ENCODE peak calls at places on chromosomes 16 and 17, in ten cellular contexts. D is hepatic stellate cell; L is stomach; E is uterus; A is naive thymus-derived CD8-positive, alpha-beta T cell; O is astrocyte of the spinal cord; V is NCI-H460; M is progenitor cell of endocrine pancreas; F is right cardiac atrium; P is fibroblast of mammary gland. S is an unnamed sample.
A peak's percentile ranks its signal among the peaks of the same experiment; 100 is the strongest.

GRCh38 chr17:14553847-14554246 is 253.0 kb downstream of the HS3ST3B1 start:
- DNase-seq in M (no peak), D (no peak), V (no peak), O (no peak), L (no peak), P (no peak), A (no peak), F (no peak), E (no peak), S (no peak)

GRCh38 chr17:63917646-63918045 is 993 bp downstream of the GH1 start:
- DNase-seq in A (no peak), P (no peak), O (no peak), E (no peak), V (no peak), D (no peak), M (no peak), L (no peak), F (no peak), S (no peak)

GRCh38 chr16:73020409-73020884 is 27.5 kb downstream of the ZFHX3 start:
- DNase-seq in M (no peak), F (peak; percentile 90), O (peak; percentile 97), E (no peak), D (peak; percentile 86), L (peak; percentile 90), P (peak; percentile 99), V (peak; percentile 83), A (no peak), S (peak; percentile 5)

GRCh38 chr16:78458588-78458987 is 359.1 kb downstream of the WWOX start:
- DNase-seq in L (no peak), D (no peak), P (no peak), A (no peak), E (no peak), V (no peak), F (no peak), M (no peak), O (no peak), S (no peak)

GRCh38 chr17:2170023-2170422 is 115.1 kb downstream of the HIC1 start:
- DNase-seq in V (no peak), O (no peak), E (no peak), D (no peak), P (no peak), A (no peak), M (no peak), L (no peak), F (no peak), S (no peak)

GRCh38 chr17:38871247-38871991 is 1.6 kb downstream of the LASP1 start:
- DNase-seq in L (peak; percentile 76), D (peak; percentile 75), P (peak; percentile 87), O (peak; percentile 75), F (peak; percentile 64), E (peak; percentile 75), M (no peak), A (peak; percentile 50), V (peak; percentile 80), S (no peak)

GRCh38 chr17:75124041-75124818 is 7.3 kb downstream of the NT5C start:
- DNase-seq in V (peak; percentile 99), F (peak; percentile 85), P (peak; percentile 52), O (peak; percentile 67), M (no peak), D (peak; percentile 9), E (no peak), A (no peak), L (peak; percentile 88), S (no peak)

GRCh38 chr16:70437017-70437581 is 1.8 kb downstream of the ST3GAL2 start:
- DNase-seq in D (peak; percentile 60), L (no peak), M (no peak), V (no peak), O (peak; percentile 92), E (peak; percentile 56), F (no peak), P (peak; percentile 95), A (no peak), S (no peak)

GRCh38 chr17:59844884-59845594 is 47.7 kb downstream of the TUBD1 start:
- DNase-seq in P (peak; percentile 78), E (no peak), L (no peak), V (no peak), A (no peak), O (peak; percentile 91), D (no peak), F (no peak), M (no peak), S (no peak)

GRCh38 chr16:66919569-66920472 is 1.1 kb upstream of the CDH16 start:
- DNase-seq in A (no peak), V (no peak), P (no peak), O (no peak), F (peak; percentile 68), D (no peak), L (no peak), E (no peak), M (no peak), S (no peak)

GRCh38 chr16:49463529-49463928 is 89.9 kb downstream of the C16orf78 start:
- DNase-seq in F (no peak), E (no peak), A (peak; percentile 70), M (no peak), D (no peak), O (no peak), L (peak; percentile 44), P (no peak), V (no peak), S (no peak)

GRCh38 chr16:72013389-72013788 is 4.8 kb downstream of the DHODH start:
- DNase-seq in E (peak; percentile 43), D (no peak), M (no peak), L (no peak), P (peak; percentile 51), A (no peak), O (peak; percentile 11), F (peak; percentile 77), V (no peak), S (no peak)

GRCh38 chr16:57184890-57185445 is 871 bp downstream of the PSME3IP1 start:
- DNase-seq in E (no peak), D (no peak), M (no peak), A (no peak), L (no peak), P (no peak), V (no peak), F (no peak), O (no peak), S (no peak)

GRCh38 chr16:84040823-84041391 is 1.7 kb downstream of the SLC38A8 start:
- DNase-seq in D (no peak), V (no peak), M (no peak), E (no peak), A (no peak), L (no peak), O (peak; percentile 21), P (no peak), F (peak; percentile 41), S (no peak)

GRCh38 chr16:56864910-56865309 is at the start of gene SLC12A3:
- DNase-seq in L (no peak), A (no peak), F (no peak), E (no peak), V (no peak), M (no peak), P (no peak), D (no peak), O (no peak), S (no peak)

GRCh38 chr17:14201595-14201994 is 35.1 kb downstream of the CDRT15 start:
- DNase-seq in L (no peak), F (peak; percentile 41), V (no peak), P (no peak), A (peak; percentile 71), O (no peak), D (no peak), M (no peak), E (no peak), S (no peak)

GRCh38 chr16:35310999-35311398 is 1851.6 kb downstream of the TP53TG3F start:
- DNase-seq in L (no peak), F (no peak), O (no peak), P (no peak), A (no peak), D (no peak), V (no peak), M (no peak), E (no peak), S (no peak)

GRCh38 chr16:70430667-70431536 is 8.0 kb downstream of the ST3GAL2 start:
- DNase-seq in P (peak; percentile 39), E (no peak), F (peak; percentile 58), V (no peak), M (no peak), L (no peak), O (no peak), A (peak; percentile 75), D (no peak), S (no peak)

GRCh38 chr17:28811594-28812135 is 30.9 kb downstream of the FAM222B start:
- DNase-seq in F (no peak), O (peak; percentile 40), D (peak; percentile 33), V (peak; percentile 28), L (no peak), E (no peak), M (no peak), A (no peak), P (peak; percentile 28), S (no peak)

GRCh38 chr17:75816693-75817092 is 27.5 kb downstream of the UNC13D start:
- DNase-seq in V (no peak), L (no peak), O (no peak), A (no peak), P (no peak), M (no peak), E (no peak), F (no peak), D (no peak), S (no peak)

GRCh38 chr16:11650641-11651591 is 17.3 kb upstream of the SNN start:
- DNase-seq in E (no peak), O (no peak), P (no peak), A (no peak), V (no peak), L (no peak), D (no peak), M (no peak), F (peak; percentile 16), S (no peak)

GRCh38 chr17:83062818-83063671 is 16.4 kb upstream of the METRNL start:
- DNase-seq in O (no peak), A (no peak), V (no peak), P (no peak), L (peak; percentile 20), E (peak; percentile 23), D (no peak), M (peak; percentile 8), F (peak; percentile 50), S (no peak)

GRCh38 chr16:9185396-9185795 is 94.0 kb downstream of the HAPSTR1 start:
- DNase-seq in A (no peak), M (no peak), P (no peak), L (no peak), O (no peak), E (no peak), F (no peak), D (no peak), V (no peak), S (no peak)

GRCh38 chr17:156094-156621 is 18.8 kb downstream of the SCGB1C2 start:
- DNase-seq in A (no peak), M (no peak), L (no peak), E (no peak), D (no peak), P (no peak), O (no peak), F (peak; percentile 50), V (no peak), S (no peak)

GRCh38 chr17:41965694-41966375 is 760 bp upstream of the CNP start:
- DNase-seq in L (peak; percentile 89), V (no peak), E (peak; percentile 55), O (no peak), M (peak; percentile 49), F (peak; percentile 76), A (peak; percentile 67), P (peak; percentile 31), D (peak; percentile 57), S (peak; percentile 60)

GRCh38 chr16:50266337-50267091 is at the start of gene ADCY7:
- DNase-seq in P (peak; percentile 76), D (peak; percentile 88), M (no peak), L (peak; percentile 63), F (peak; percentile 92), A (peak; percentile 72), O (peak; percentile 86), E (peak; percentile 45), V (peak; percentile 74), S (no peak)

GRCh38 chr17:45705123-45706009 is 78.8 kb upstream of the CRHR1 start:
- DNase-seq in D (peak; percentile 32), V (peak; percentile 31), L (no peak), M (no peak), A (no peak), P (peak; percentile 57), F (no peak), E (no peak), O (no peak), S (no peak)

GRCh38 chr17:43574348-43574747 is 28.2 kb upstream of the ETV4 start:
- DNase-seq in M (no peak), A (no peak), V (no peak), L (peak; percentile 34), E (no peak), D (no peak), P (no peak), F (no peak), O (no peak), S (no peak)

S was measured in NCI-H1930.